ENCODE peak calls at places on chromosomes 11 and 22, in five cellular contexts. E, Y, G, X and M are unnamed samples.
A peak's percentile ranks its signal among the peaks of the same experiment; 100 is the strongest.

GRCh38 chr11:70891844-70892380 is 360.5 kb downstream of the SHANK2 start:
- DNase-seq in X (no peak), G (peak; percentile 28), Y (no peak), E (no peak), M (no peak)

GRCh38 chr22:41539146-41540005 is 4.9 kb downstream of the POLR3H start:
- DNase-seq in E (no peak), Y (no peak), X (no peak), G (no peak), M (no peak)

GRCh38 chr22:21758056-21758455 is 22.5 kb upstream of the YPEL1 start:
- DNase-seq in X (no peak), E (no peak), G (no peak), Y (no peak), M (no peak)

GRCh38 chr11:126484266-126484665 is 128.8 kb downstream of the ST3GAL4 start:
- DNase-seq in E (no peak), G (no peak), X (no peak), Y (peak; percentile 91), M (no peak)

GRCh38 chr11:57340228-57340627 is 2.1 kb downstream of the P2RX3 start:
- DNase-seq in G (peak; percentile 59), Y (no peak), X (peak; percentile 65), E (no peak), M (no peak)

GRCh38 chr11:19243143-19243542 is 2.4 kb upstream of the E2F8 start:
- DNase-seq in E (no peak), X (no peak), Y (no peak), G (no peak), M (no peak)

GRCh38 chr22:31625661-31626426 is 36.2 kb downstream of the PISD start:
- DNase-seq in X (peak; percentile 81), G (peak; percentile 83), E (peak; percentile 84), Y (no peak), M (peak; percentile 51)

GRCh38 chr22:43295173-43295572 is 48.0 kb downstream of the SCUBE1 start:
- DNase-seq in Y (no peak), E (no peak), G (no peak), X (no peak), M (no peak)

GRCh38 chr11:100863080-100863581 is 176.0 kb downstream of the ARHGAP42 start:
- DNase-seq in E (no peak), G (no peak), Y (peak; percentile 86), X (no peak), M (no peak)

GRCh38 chr11:123628936-123629683 is 25.3 kb downstream of the SCN3B start:
- DNase-seq in X (no peak), E (no peak), Y (no peak), G (no peak), M (no peak)

GRCh38 chr11:57203882-57204281 is 22.1 kb downstream of the LRRC55 start:
- DNase-seq in G (no peak), E (no peak), Y (no peak), X (no peak), M (no peak)